ENCODE peak calls at places on chromosome 1, in ten cellular contexts. A, M, H, B, T, F, P, Q, W and X are unnamed samples.

GRCh38 chr1:184517130-184517529 is 130.3 kb downstream of the C1orf21 start:
- DNase-seq in T (no peak), M (no peak), B (no peak), Q (no peak), F (no peak), P (no peak), H (no peak), A (no peak), W (no peak), X (no peak)

GRCh38 chr1:36846366-36846765 is 187.9 kb downstream of the GRIK3 start:
- DNase-seq in W (no peak), H (no peak), M (no peak), B (no peak), Q (no peak), P (no peak), T (peak), F (no peak), A (no peak), X (no peak)

GRCh38 chr1:241711326-241711725 is 59.2 kb downstream of the WDR64 start:
- DNase-seq in W (no peak), P (no peak), T (no peak), A (no peak), Q (no peak), H (no peak), M (no peak), B (no peak), F (no peak), X (no peak)

GRCh38 chr1:1974834-1975233 is 28.8 kb downstream of the CFAP74 start:
- DNase-seq in A (no peak), H (no peak), P (no peak), M (no peak), W (no peak), F (no peak), Q (no peak), T (no peak), B (no peak), X (no peak)

GRCh38 chr1:6415979-6416656 is 3.6 kb downstream of the HES2 start:
- DNase-seq in M (no peak), B (no peak), H (no peak), W (no peak), Q (no peak), F (no peak), A (no peak), T (no peak), P (no peak), X (no peak)

GRCh38 chr1:33407750-33408436 is 23.0 kb downstream of the PHC2 start:
- DNase-seq in P (no peak), W (no peak), T (no peak), A (no peak), H (no peak), B (no peak), F (no peak), M (no peak), Q (no peak), X (no peak)

GRCh38 chr1:201488817-201489581 is 17.9 kb downstream of the CSRP1 start:
- DNase-seq in T (no peak), H (no peak), W (peak), M (peak), P (peak), A (peak), B (no peak), Q (no peak), F (peak), X (peak)

GRCh38 chr1:59475737-59476136 is 178.8 kb downstream of the FGGY start:
- DNase-seq in H (no peak), W (no peak), F (no peak), T (no peak), A (no peak), P (no peak), B (no peak), M (no peak), Q (no peak), X (no peak)

GRCh38 chr1:175521265-175522040 is 221.9 kb downstream of the TNR start:
- DNase-seq in T (no peak), F (no peak), A (no peak), H (no peak), M (no peak), Q (no peak), P (no peak), W (no peak), B (no peak), X (no peak)

GRCh38 chr1:183239220-183239742 is 53.2 kb downstream of the LAMC2 start:
- DNase-seq in W (no peak), Q (peak), B (no peak), T (no peak), A (no peak), H (no peak), M (no peak), F (no peak), P (no peak), X (no peak)

GRCh38 chr1:20665736-20666135 is 4.6 kb upstream of the DDOST start:
- DNase-seq in Q (no peak), P (no peak), T (no peak), F (no peak), M (no peak), A (no peak), B (peak), W (no peak), H (no peak), X (no peak)

GRCh38 chr1:118185083-118185899 is at the start of gene SPAG17:
- DNase-seq in B (no peak), A (peak), H (no peak), P (peak), Q (peak), F (peak), M (peak), T (peak), W (peak), X (no peak)

GRCh38 chr1:78722947-78723346 is 73.3 kb downstream of the IFI44 start:
- DNase-seq in P (no peak), T (no peak), A (no peak), F (no peak), B (no peak), H (no peak), Q (no peak), M (peak), W (peak), X (peak)

GRCh38 chr1:214331827-214332423 is 51.0 kb downstream of the SMYD2 start:
- DNase-seq in H (peak), P (no peak), M (peak), T (peak), A (no peak), Q (peak), W (peak), B (peak), F (no peak), X (no peak)

GRCh38 chr1:51288578-51288977 is 41.8 kb downstream of the TTC39A start:
- DNase-seq in H (no peak), W (no peak), P (no peak), Q (no peak), B (no peak), A (no peak), F (no peak), T (no peak), M (no peak), X (no peak)

GRCh38 chr1:169260478-169260877 is 107.1 kb downstream of the NME7 start:
- DNase-seq in Q (no peak), B (no peak), F (no peak), A (no peak), H (no peak), M (no peak), W (no peak), P (no peak), T (no peak), X (no peak)

GRCh38 chr1:169475806-169476205 is 9.9 kb downstream of the SLC19A2 start:
- DNase-seq in M (no peak), A (no peak), H (no peak), F (no peak), T (peak), P (no peak), B (no peak), W (no peak), Q (no peak), X (no peak)

GRCh38 chr1:110746644-110747259 is 72.0 kb upstream of the KCNA3 start:
- DNase-seq in W (peak), Q (peak), H (no peak), A (no peak), B (peak), F (no peak), T (no peak), M (peak), P (peak), X (no peak)

GRCh38 chr1:173050865-173051264 is at the start of gene TNFSF18:
- DNase-seq in B (no peak), P (no peak), A (no peak), H (no peak), W (peak), T (no peak), Q (no peak), F (no peak), M (peak), X (no peak)

GRCh38 chr1:210222288-210223006 is 10.1 kb upstream of the SERTAD4 start:
- DNase-seq in M (no peak), T (no peak), H (no peak), W (no peak), A (no peak), P (no peak), Q (no peak), F (no peak), B (no peak), X (no peak)

GRCh38 chr1:89993541-89993940 is 1.4 kb upstream of the ZNF326 start:
- DNase-seq in T (no peak), H (no peak), B (no peak), Q (no peak), W (no peak), P (no peak), F (peak), M (no peak), A (no peak), X (no peak)
- H3K4me3 ChIP-seq in T (no peak), H (no peak), B (no peak), Q (no peak), W (no peak), P (no peak), F (no peak), M (no peak), A (no peak), X (no peak)

GRCh38 chr1:70392626-70393025 is 18.4 kb upstream of the CTH start:
- DNase-seq in P (no peak), W (no peak), T (no peak), Q (no peak), H (no peak), A (no peak), M (no peak), B (no peak), F (no peak), X (no peak)
- TF ChIP-seq CTCF in P (no peak), W (no peak), T (no peak), Q (no peak), H (no peak), A (no peak), M (no peak), B (no peak), F (no peak), X (no peak)

GRCh38 chr1:46526013-46526688 is 25.3 kb downstream of the KNCN start:
- DNase-seq in P (no peak), A (no peak), Q (no peak), M (no peak), H (no peak), F (peak), W (no peak), B (no peak), T (no peak), X (no peak)
- H3K4me3 ChIP-seq in P (no peak), A (no peak), Q (no peak), M (no peak), H (no peak), F (no peak), W (no peak), B (no peak), T (peak), X (no peak)

GRCh38 chr1:12339410-12339809 is 109.6 kb downstream of the VPS13D start:
- DNase-seq in W (no peak), B (no peak), T (no peak), F (no peak), P (no peak), A (no peak), H (no peak), Q (no peak), M (no peak), X (no peak)
- TF ChIP-seq CTCF in W (peak), B (peak), T (peak), F (no peak), P (peak), A (no peak), H (no peak), Q (no peak), M (peak), X (peak)